ENCODE peak calls at places on chromosomes 5 and 9, in five cellular contexts. One of them, this sample, is unnamed.

GRCh38 chr5:178193251-178193809 is 6.2 kb upstream of the GMCL2 start:
- DNase-seq in mesothelial cell of epicardium: no peak
- DNase-seq in AG08395: no peak
- DNase-seq in HFF-Myc: no peak
- DNase-seq in GM23338: no peak
- DNase-seq in this sample: no peak

GRCh38 chr5:176609724-176610429 is at the start of gene GPRIN1:
- DNase-seq in AG08395: peak
- DNase-seq in mesothelial cell of epicardium: peak
- DNase-seq in GM23338: peak
- DNase-seq in HFF-Myc: no peak
- DNase-seq in this sample: peak

GRCh38 chr9:133762488-133763271 is 24.5 kb upstream of the SARDH start:
- DNase-seq in AG08395: no peak
- DNase-seq in GM23338: no peak
- DNase-seq in HFF-Myc: no peak
- DNase-seq in mesothelial cell of epicardium: no peak
- DNase-seq in this sample: peak

GRCh38 chr5:137296213-137296702 is 202.9 kb downstream of the SPOCK1 start:
- DNase-seq in HFF-Myc: no peak
- DNase-seq in GM23338: no peak
- DNase-seq in mesothelial cell of epicardium: no peak
- DNase-seq in AG08395: no peak
- DNase-seq in this sample: no peak

GRCh38 chr9:91034976-91035824 is 233.6 kb downstream of the SYK start:
- DNase-seq in AG08395: no peak
- DNase-seq in mesothelial cell of epicardium: no peak
- DNase-seq in HFF-Myc: no peak
- DNase-seq in GM23338: no peak
- DNase-seq in this sample: no peak

GRCh38 chr9:69771775-69772418 is 12.1 kb upstream of the PTAR1 start:
- DNase-seq in AG08395: peak
- DNase-seq in HFF-Myc: no peak
- DNase-seq in GM23338: no peak
- DNase-seq in mesothelial cell of epicardium: no peak
- DNase-seq in this sample: no peak

GRCh38 chr9:134944351-134944802 is 26.7 kb upstream of the FCN1 start:
- DNase-seq in GM23338: peak
- DNase-seq in mesothelial cell of epicardium: no peak
- DNase-seq in HFF-Myc: no peak
- DNase-seq in AG08395: peak
- DNase-seq in this sample: peak

GRCh38 chr5:31757813-31758212 is 118.9 kb downstream of the PDZD2 start:
- DNase-seq in AG08395: no peak
- DNase-seq in GM23338: no peak
- DNase-seq in mesothelial cell of epicardium: no peak
- DNase-seq in HFF-Myc: peak
- DNase-seq in this sample: no peak

GRCh38 chr5:97355775-97356174 is 172.7 kb upstream of the RIOK2 start:
- DNase-seq in GM23338: no peak
- DNase-seq in mesothelial cell of epicardium: no peak
- DNase-seq in HFF-Myc: no peak
- DNase-seq in AG08395: no peak
- DNase-seq in this sample: no peak

GRCh38 chr9:136827794-136828473 is 14.3 kb upstream of the AJM1 start:
- DNase-seq in mesothelial cell of epicardium: no peak
- DNase-seq in AG08395: no peak
- DNase-seq in GM23338: no peak
- DNase-seq in HFF-Myc: no peak
- DNase-seq in this sample: no peak

GRCh38 chr5:5271606-5272321 is 131.6 kb downstream of the ADAMTS16 start:
- DNase-seq in GM23338: no peak
- DNase-seq in mesothelial cell of epicardium: no peak
- DNase-seq in HFF-Myc: no peak
- DNase-seq in AG08395: no peak
- DNase-seq in this sample: no peak

GRCh38 chr9:79353856-79354520 is 217.8 kb upstream of the TLE4 start:
- DNase-seq in GM23338: no peak
- DNase-seq in AG08395: peak
- DNase-seq in HFF-Myc: peak
- DNase-seq in mesothelial cell of epicardium: no peak
- DNase-seq in this sample: no peak

GRCh38 chr5:143619038-143619437 is 192.9 kb upstream of the HMHB1 start:
- DNase-seq in GM23338: no peak
- DNase-seq in HFF-Myc: no peak
- DNase-seq in AG08395: no peak
- DNase-seq in mesothelial cell of epicardium: no peak
- DNase-seq in this sample: no peak

GRCh38 chr5:136424835-136425694 is 59.7 kb upstream of the TRPC7 start:
- DNase-seq in AG08395: peak
- DNase-seq in GM23338: peak
- DNase-seq in mesothelial cell of epicardium: peak
- DNase-seq in HFF-Myc: peak
- DNase-seq in this sample: peak

GRCh38 chr9:115972362-115972761 is 181.2 kb upstream of the PAPPA start:
- DNase-seq in HFF-Myc: no peak
- DNase-seq in GM23338: no peak
- DNase-seq in mesothelial cell of epicardium: no peak
- DNase-seq in AG08395: no peak
- DNase-seq in this sample: no peak

GRCh38 chr5:95866431-95867063 is 44.0 kb upstream of the GLRX start:
- DNase-seq in AG08395: no peak
- DNase-seq in mesothelial cell of epicardium: no peak
- DNase-seq in GM23338: no peak
- DNase-seq in HFF-Myc: no peak
- DNase-seq in this sample: no peak

GRCh38 chr9:130766031-130766903 is 68.8 kb upstream of the ABL1 start:
- DNase-seq in mesothelial cell of epicardium: no peak
- DNase-seq in AG08395: no peak
- DNase-seq in GM23338: no peak
- DNase-seq in HFF-Myc: no peak
- DNase-seq in this sample: no peak

GRCh38 chr9:37415011-37415719 is 7.3 kb upstream of the GRHPR start:
- DNase-seq in GM23338: peak
- DNase-seq in mesothelial cell of epicardium: no peak
- DNase-seq in AG08395: peak
- DNase-seq in HFF-Myc: peak
- DNase-seq in this sample: peak

GRCh38 chr5:28313543-28314334 is 1275.4 kb upstream of the CDH9 start:
- DNase-seq in HFF-Myc: no peak
- DNase-seq in AG08395: no peak
- DNase-seq in mesothelial cell of epicardium: no peak
- DNase-seq in GM23338: no peak
- DNase-seq in this sample: no peak